ENCODE peak calls at places on chromosomes 5 and 9, in nine cellular contexts. One of them, this sample, is unnamed.

GRCh38 chr5:157528036-157528632 is 47.4 kb downstream of the ADAM19 start:
- DNase-seq in bronchial epithelial cell: no peak
- DNase-seq in nephron progenitor cell: peak; percentile 31
- DNase-seq in dorsolateral prefrontal cortex: peak; percentile 41
- DNase-seq in left lung: no peak
- DNase-seq in kidney epithelial cell: no peak
- DNase-seq in heart left ventricle: no peak
- DNase-seq in BE2C: no peak
- DNase-seq in gastrocnemius medialis: no peak
- DNase-seq in this sample: no peak

GRCh38 chr5:180670586-180671359 is 21.4 kb upstream of the FLT4 start:
- DNase-seq in dorsolateral prefrontal cortex: peak; percentile 80
- DNase-seq in kidney epithelial cell: peak; percentile 10
- DNase-seq in nephron progenitor cell: peak; percentile 61
- DNase-seq in gastrocnemius medialis: no peak
- DNase-seq in BE2C: peak; percentile 53
- DNase-seq in heart left ventricle: peak; percentile 53
- DNase-seq in bronchial epithelial cell: peak; percentile 54
- DNase-seq in left lung: peak; percentile 60
- DNase-seq in this sample: peak; percentile 56

GRCh38 chr9:76580832-76581231 is 121.8 kb downstream of the GCNT1 start:
- DNase-seq in nephron progenitor cell: no peak
- DNase-seq in BE2C: no peak
- DNase-seq in dorsolateral prefrontal cortex: no peak
- DNase-seq in heart left ventricle: no peak
- DNase-seq in kidney epithelial cell: no peak
- DNase-seq in left lung: no peak
- DNase-seq in gastrocnemius medialis: no peak
- DNase-seq in bronchial epithelial cell: no peak
- DNase-seq in this sample: no peak

GRCh38 chr5:657570-657969 is 35.6 kb downstream of the TPPP start:
- DNase-seq in nephron progenitor cell: no peak
- DNase-seq in left lung: no peak
- DNase-seq in bronchial epithelial cell: peak; percentile 49
- DNase-seq in kidney epithelial cell: peak; percentile 31
- DNase-seq in gastrocnemius medialis: no peak
- DNase-seq in dorsolateral prefrontal cortex: no peak
- DNase-seq in heart left ventricle: peak; percentile 11
- DNase-seq in BE2C: no peak
- DNase-seq in this sample: peak; percentile 64

GRCh38 chr9:27183701-27184100 is 74.7 kb downstream of the TEK start:
- DNase-seq in bronchial epithelial cell: peak; percentile 71
- DNase-seq in nephron progenitor cell: no peak
- DNase-seq in heart left ventricle: no peak
- DNase-seq in left lung: no peak
- DNase-seq in BE2C: no peak
- DNase-seq in gastrocnemius medialis: no peak
- DNase-seq in kidney epithelial cell: no peak
- DNase-seq in dorsolateral prefrontal cortex: no peak
- DNase-seq in this sample: no peak

GRCh38 chr5:132008163-132008473 is 3.3 kb downstream of the ACSL6 start:
- DNase-seq in kidney epithelial cell: no peak
- DNase-seq in nephron progenitor cell: no peak
- DNase-seq in dorsolateral prefrontal cortex: peak; percentile 26
- DNase-seq in gastrocnemius medialis: no peak
- DNase-seq in BE2C: no peak
- DNase-seq in heart left ventricle: no peak
- DNase-seq in bronchial epithelial cell: peak; percentile 62
- DNase-seq in left lung: no peak
- DNase-seq in this sample: peak; percentile 55

GRCh38 chr9:87119328-87119881 is 172.1 kb upstream of the GAS1 start:
- DNase-seq in nephron progenitor cell: no peak
- DNase-seq in BE2C: peak; percentile 80
- DNase-seq in left lung: no peak
- DNase-seq in bronchial epithelial cell: peak; percentile 23
- DNase-seq in kidney epithelial cell: no peak
- DNase-seq in heart left ventricle: peak; percentile 63
- DNase-seq in gastrocnemius medialis: peak; percentile 11
- DNase-seq in dorsolateral prefrontal cortex: no peak
- DNase-seq in this sample: peak; percentile 58

GRCh38 chr5:156394642-156395393 is 67.9 kb downstream of the SGCD start:
- DNase-seq in dorsolateral prefrontal cortex: no peak
- DNase-seq in left lung: no peak
- DNase-seq in BE2C: no peak
- DNase-seq in nephron progenitor cell: no peak
- DNase-seq in bronchial epithelial cell: no peak
- DNase-seq in gastrocnemius medialis: no peak
- DNase-seq in heart left ventricle: no peak
- DNase-seq in kidney epithelial cell: no peak
- DNase-seq in this sample: no peak

GRCh38 chr5:83474170-83474796 is 2.7 kb downstream of the VCAN start:
- DNase-seq in left lung: peak; percentile 92
- DNase-seq in heart left ventricle: peak; percentile 87
- DNase-seq in nephron progenitor cell: peak; percentile 90
- DNase-seq in dorsolateral prefrontal cortex: peak; percentile 58
- DNase-seq in kidney epithelial cell: peak; percentile 73
- DNase-seq in BE2C: peak; percentile 89
- DNase-seq in gastrocnemius medialis: peak; percentile 40
- DNase-seq in bronchial epithelial cell: peak; percentile 83
- DNase-seq in this sample: peak; percentile 89

GRCh38 chr9:125203259-125203658 is 2.9 kb downstream of the RABEPK start:
- DNase-seq in gastrocnemius medialis: no peak
- DNase-seq in left lung: no peak
- DNase-seq in dorsolateral prefrontal cortex: no peak
- DNase-seq in heart left ventricle: no peak
- DNase-seq in BE2C: peak; percentile 43
- DNase-seq in nephron progenitor cell: no peak
- DNase-seq in kidney epithelial cell: no peak
- DNase-seq in bronchial epithelial cell: no peak
- DNase-seq in this sample: no peak

DNA sequence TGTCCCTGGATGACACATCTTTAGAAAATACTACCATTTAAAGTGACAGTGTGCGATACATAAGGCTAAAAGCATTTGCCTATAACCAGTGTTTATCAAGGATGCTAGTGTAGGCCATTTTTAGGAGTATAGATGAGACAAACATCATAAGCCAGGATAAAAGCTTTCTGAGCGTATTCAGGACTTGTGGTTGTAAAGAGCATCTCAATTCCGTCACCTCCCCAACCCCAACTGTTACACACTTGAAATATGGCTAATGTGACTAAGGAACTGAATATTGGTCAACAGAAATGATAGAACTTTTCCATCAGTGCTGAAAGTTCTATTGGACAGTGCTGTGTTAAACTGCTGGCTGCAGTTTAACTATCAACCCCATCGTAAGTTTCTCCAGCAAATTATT is 4.5 kb downstream of the SNX18 start:
- DNase-seq in dorsolateral prefrontal cortex: no peak
- DNase-seq in heart left ventricle: no peak
- DNase-seq in bronchial epithelial cell: no peak
- DNase-seq in gastrocnemius medialis: no peak
- DNase-seq in kidney epithelial cell: no peak
- DNase-seq in BE2C: no peak
- DNase-seq in nephron progenitor cell: no peak
- DNase-seq in left lung: no peak
- DNase-seq in this sample: no peak
- TF ChIP-seq CTCF in dorsolateral prefrontal cortex: no peak
- TF ChIP-seq CTCF in heart left ventricle: no peak
- TF ChIP-seq CTCF in bronchial epithelial cell: no peak
- TF ChIP-seq CTCF in gastrocnemius medialis: no peak
- TF ChIP-seq CTCF in kidney epithelial cell: no peak
- TF ChIP-seq CTCF in BE2C: no peak
- TF ChIP-seq CTCF in nephron progenitor cell: no peak
- TF ChIP-seq CTCF in left lung: no peak
- TF ChIP-seq CTCF in this sample: no peak

DNA sequence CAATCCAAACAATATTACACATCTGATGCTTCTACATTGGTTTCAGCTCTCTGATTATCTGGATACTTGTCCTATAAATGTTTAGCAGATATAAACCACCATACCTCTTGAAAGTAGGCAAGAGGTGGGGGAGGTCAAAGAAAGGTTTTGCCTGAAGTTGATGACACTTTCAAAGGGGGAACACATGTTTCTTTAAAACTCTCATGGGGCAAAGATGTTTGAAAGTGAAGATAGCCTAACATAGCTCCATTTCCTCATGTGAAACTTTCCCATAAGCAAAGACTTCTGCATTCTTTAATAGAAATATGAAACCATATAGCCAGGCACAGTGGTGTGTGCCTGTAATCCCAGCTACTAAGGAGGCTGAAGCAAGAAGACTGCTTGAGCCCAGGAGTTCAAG is 62.1 kb downstream of the CETN3 start:
- DNase-seq in kidney epithelial cell: no peak
- DNase-seq in heart left ventricle: no peak
- DNase-seq in nephron progenitor cell: no peak
- DNase-seq in dorsolateral prefrontal cortex: no peak
- DNase-seq in bronchial epithelial cell: no peak
- DNase-seq in gastrocnemius medialis: no peak
- DNase-seq in BE2C: no peak
- DNase-seq in left lung: no peak
- DNase-seq in this sample: no peak
- TF ChIP-seq CTCF in kidney epithelial cell: no peak
- TF ChIP-seq CTCF in heart left ventricle: no peak
- TF ChIP-seq CTCF in nephron progenitor cell: no peak
- TF ChIP-seq CTCF in dorsolateral prefrontal cortex: no peak
- TF ChIP-seq CTCF in bronchial epithelial cell: no peak
- TF ChIP-seq CTCF in gastrocnemius medialis: no peak
- TF ChIP-seq CTCF in BE2C: no peak
- TF ChIP-seq CTCF in left lung: no peak
- TF ChIP-seq CTCF in this sample: no peak

GRCh38 chr9:92328225-92328624 is 2.5 kb downstream of the CENPP start:
- DNase-seq in gastrocnemius medialis: no peak
- DNase-seq in BE2C: peak; percentile 32
- DNase-seq in kidney epithelial cell: no peak
- DNase-seq in nephron progenitor cell: no peak
- DNase-seq in bronchial epithelial cell: peak; percentile 53
- DNase-seq in heart left ventricle: no peak
- DNase-seq in left lung: no peak
- DNase-seq in dorsolateral prefrontal cortex: no peak
- DNase-seq in this sample: peak; percentile 53

GRCh38 chr9:92333288-92333634 is 7.5 kb downstream of the CENPP start:
- DNase-seq in nephron progenitor cell: no peak
- DNase-seq in heart left ventricle: no peak
- DNase-seq in BE2C: no peak
- DNase-seq in gastrocnemius medialis: no peak
- DNase-seq in kidney epithelial cell: no peak
- DNase-seq in left lung: no peak
- DNase-seq in dorsolateral prefrontal cortex: no peak
- DNase-seq in bronchial epithelial cell: no peak
- DNase-seq in this sample: no peak

GRCh38 chr9:92327283-92327850 is 1.6 kb downstream of the CENPP start:
- DNase-seq in bronchial epithelial cell: peak; percentile 81
- DNase-seq in heart left ventricle: no peak
- DNase-seq in left lung: no peak
- DNase-seq in kidney epithelial cell: no peak
- DNase-seq in dorsolateral prefrontal cortex: no peak
- DNase-seq in nephron progenitor cell: no peak
- DNase-seq in gastrocnemius medialis: no peak
- DNase-seq in BE2C: no peak
- DNase-seq in this sample: peak; percentile 67

DNA sequence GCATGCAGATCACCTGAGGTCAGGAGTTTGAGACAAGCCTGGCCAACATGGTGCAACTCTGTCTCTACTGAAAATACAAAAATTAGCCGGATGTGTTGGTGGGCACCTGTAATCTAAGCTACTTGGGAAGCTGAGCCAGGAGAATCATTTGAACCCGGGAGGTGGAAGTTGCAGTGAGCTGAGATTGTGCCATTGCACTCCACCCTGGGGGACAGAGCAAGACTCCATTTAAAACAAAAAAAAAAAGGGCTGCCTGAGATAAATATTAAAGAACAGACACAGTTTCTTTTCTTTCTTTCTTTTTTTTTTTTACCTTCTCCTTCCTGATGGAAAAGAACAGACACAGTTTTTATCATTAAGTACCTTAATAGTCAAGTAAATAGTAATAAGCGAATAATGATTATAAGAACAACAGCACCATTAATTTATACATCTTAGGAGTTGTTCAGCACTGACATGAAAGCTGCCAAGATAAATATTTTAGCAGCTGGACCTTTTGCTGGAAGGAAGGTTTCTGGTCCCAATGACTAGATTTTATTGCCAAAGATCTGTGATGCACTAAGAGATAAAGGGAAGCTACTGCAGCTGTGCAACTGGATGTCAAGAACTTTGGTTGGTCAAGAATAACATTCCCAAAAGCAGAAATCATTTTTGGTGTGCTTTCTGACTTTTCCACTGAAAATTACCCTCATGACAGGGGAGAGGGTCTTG is 7.0 kb downstream of the CENPP start:
- DNase-seq in heart left ventricle: no peak
- DNase-seq in nephron progenitor cell: no peak
- DNase-seq in dorsolateral prefrontal cortex: no peak
- DNase-seq in kidney epithelial cell: no peak
- DNase-seq in gastrocnemius medialis: no peak
- DNase-seq in left lung: no peak
- DNase-seq in bronchial epithelial cell: no peak
- DNase-seq in BE2C: no peak
- DNase-seq in this sample: no peak
- TF ChIP-seq CTCF in heart left ventricle: no peak
- TF ChIP-seq CTCF in nephron progenitor cell: no peak
- TF ChIP-seq CTCF in dorsolateral prefrontal cortex: no peak
- TF ChIP-seq CTCF in kidney epithelial cell: no peak
- TF ChIP-seq CTCF in gastrocnemius medialis: no peak
- TF ChIP-seq CTCF in left lung: no peak
- TF ChIP-seq CTCF in bronchial epithelial cell: no peak
- TF ChIP-seq CTCF in BE2C: no peak
- TF ChIP-seq CTCF in this sample: no peak

GRCh38 chr5:58641533-58641932 is 58.7 kb downstream of the RAB3C start:
- DNase-seq in gastrocnemius medialis: no peak
- DNase-seq in dorsolateral prefrontal cortex: no peak
- DNase-seq in kidney epithelial cell: no peak
- DNase-seq in nephron progenitor cell: no peak
- DNase-seq in left lung: no peak
- DNase-seq in bronchial epithelial cell: no peak
- DNase-seq in heart left ventricle: no peak
- DNase-seq in BE2C: no peak
- DNase-seq in this sample: no peak
- TF ChIP-seq CTCF in gastrocnemius medialis: no peak
- TF ChIP-seq CTCF in dorsolateral prefrontal cortex: no peak
- TF ChIP-seq CTCF in kidney epithelial cell: no peak
- TF ChIP-seq CTCF in nephron progenitor cell: no peak
- TF ChIP-seq CTCF in left lung: no peak
- TF ChIP-seq CTCF in bronchial epithelial cell: no peak
- TF ChIP-seq CTCF in heart left ventricle: no peak
- TF ChIP-seq CTCF in BE2C: no peak
- TF ChIP-seq CTCF in this sample: no peak

GRCh38 chr9:9299134-9299533 is 1313.7 kb downstream of the PTPRD start:
- DNase-seq in heart left ventricle: no peak
- DNase-seq in bronchial epithelial cell: no peak
- DNase-seq in nephron progenitor cell: no peak
- DNase-seq in dorsolateral prefrontal cortex: no peak
- DNase-seq in gastrocnemius medialis: no peak
- DNase-seq in left lung: no peak
- DNase-seq in kidney epithelial cell: no peak
- DNase-seq in BE2C: no peak
- DNase-seq in this sample: no peak
- TF ChIP-seq CTCF in heart left ventricle: no peak
- TF ChIP-seq CTCF in bronchial epithelial cell: no peak
- TF ChIP-seq CTCF in nephron progenitor cell: no peak
- TF ChIP-seq CTCF in dorsolateral prefrontal cortex: peak; percentile 58
- TF ChIP-seq CTCF in gastrocnemius medialis: no peak
- TF ChIP-seq CTCF in left lung: no peak
- TF ChIP-seq CTCF in kidney epithelial cell: no peak
- TF ChIP-seq CTCF in BE2C: no peak
- TF ChIP-seq CTCF in this sample: no peak

This sample was measured in RWPE1.